ENCODE peak calls at places on chromosomes 16 and 17, in nine cellular contexts. One of them, this sample, is unnamed.

GRCh38 chr17:7281074-7281952 is at the start of gene SLC2A4:
- DNase-seq in progenitor cell of endocrine pancreas: peak
- DNase-seq in body of pancreas: peak
- DNase-seq in astrocyte of the cerebellum: peak
- DNase-seq in GM12865: peak
- DNase-seq in AG04450: peak
- DNase-seq in HCT116: peak
- DNase-seq in stomach: peak
- DNase-seq in fibroblast of the aortic adventitia: peak
- DNase-seq in this sample: peak

GRCh38 chr16:9479008-9479407 is 387.6 kb downstream of the HAPSTR1 start:
- DNase-seq in progenitor cell of endocrine pancreas: no peak
- DNase-seq in body of pancreas: no peak
- DNase-seq in astrocyte of the cerebellum: no peak
- DNase-seq in GM12865: no peak
- DNase-seq in AG04450: no peak
- DNase-seq in HCT116: no peak
- DNase-seq in stomach: no peak
- DNase-seq in fibroblast of the aortic adventitia: no peak
- DNase-seq in this sample: no peak

GRCh38 chr16:23702951-23703350 is 10.1 kb downstream of the ERN2 start:
- DNase-seq in progenitor cell of endocrine pancreas: no peak
- DNase-seq in body of pancreas: no peak
- DNase-seq in astrocyte of the cerebellum: no peak
- DNase-seq in GM12865: no peak
- DNase-seq in AG04450: no peak
- DNase-seq in HCT116: no peak
- DNase-seq in stomach: no peak
- DNase-seq in fibroblast of the aortic adventitia: no peak
- DNase-seq in this sample: no peak

GRCh38 chr16:4572715-4573114 is 16.6 kb downstream of the C16orf96 start:
- DNase-seq in progenitor cell of endocrine pancreas: no peak
- DNase-seq in body of pancreas: no peak
- DNase-seq in astrocyte of the cerebellum: no peak
- DNase-seq in GM12865: peak
- DNase-seq in AG04450: no peak
- DNase-seq in HCT116: no peak
- DNase-seq in stomach: no peak
- DNase-seq in fibroblast of the aortic adventitia: peak
- DNase-seq in this sample: no peak

GRCh38 chr17:73976676-73977521 is 226.6 kb upstream of the RPL38 start:
- DNase-seq in progenitor cell of endocrine pancreas: no peak
- DNase-seq in body of pancreas: no peak
- DNase-seq in astrocyte of the cerebellum: peak
- DNase-seq in GM12865: no peak
- DNase-seq in AG04450: no peak
- DNase-seq in HCT116: no peak
- DNase-seq in stomach: no peak
- DNase-seq in fibroblast of the aortic adventitia: peak
- DNase-seq in this sample: no peak

GRCh38 chr17:45090711-45091110 is 29.6 kb downstream of the NMT1 start:
- DNase-seq in progenitor cell of endocrine pancreas: no peak
- DNase-seq in body of pancreas: no peak
- DNase-seq in astrocyte of the cerebellum: no peak
- DNase-seq in GM12865: no peak
- DNase-seq in AG04450: no peak
- DNase-seq in HCT116: no peak
- DNase-seq in stomach: no peak
- DNase-seq in fibroblast of the aortic adventitia: no peak
- DNase-seq in this sample: no peak

GRCh38 chr17:2138768-2139167 is 83.9 kb downstream of the HIC1 start:
- DNase-seq in progenitor cell of endocrine pancreas: no peak
- DNase-seq in body of pancreas: no peak
- DNase-seq in astrocyte of the cerebellum: no peak
- DNase-seq in GM12865: peak
- DNase-seq in AG04450: no peak
- DNase-seq in HCT116: no peak
- DNase-seq in stomach: no peak
- DNase-seq in fibroblast of the aortic adventitia: peak
- DNase-seq in this sample: no peak

GRCh38 chr16:11596572-11597226 is 10.0 kb upstream of the LITAF start:
- DNase-seq in progenitor cell of endocrine pancreas: no peak
- DNase-seq in body of pancreas: no peak
- DNase-seq in astrocyte of the cerebellum: no peak
- DNase-seq in GM12865: no peak
- DNase-seq in AG04450: no peak
- DNase-seq in HCT116: no peak
- DNase-seq in stomach: no peak
- DNase-seq in fibroblast of the aortic adventitia: no peak
- DNase-seq in this sample: no peak

GRCh38 chr17:68122587-68122986 is 87.1 kb downstream of the KPNA2 start:
- DNase-seq in progenitor cell of endocrine pancreas: no peak
- DNase-seq in body of pancreas: no peak
- DNase-seq in astrocyte of the cerebellum: no peak
- DNase-seq in GM12865: no peak
- DNase-seq in AG04450: no peak
- DNase-seq in HCT116: no peak
- DNase-seq in stomach: no peak
- DNase-seq in fibroblast of the aortic adventitia: no peak
- DNase-seq in this sample: no peak

GRCh38 chr16:56643080-56643778 is 4.8 kb downstream of the MT1A start:
- DNase-seq in progenitor cell of endocrine pancreas: no peak
- DNase-seq in body of pancreas: peak
- DNase-seq in astrocyte of the cerebellum: no peak
- DNase-seq in GM12865: peak
- DNase-seq in AG04450: no peak
- DNase-seq in HCT116: peak
- DNase-seq in stomach: peak
- DNase-seq in fibroblast of the aortic adventitia: peak
- DNase-seq in this sample: no peak

GRCh38 chr17:21525464-21526130 is 149.4 kb downstream of the KCNJ12 start:
- DNase-seq in progenitor cell of endocrine pancreas: no peak
- DNase-seq in body of pancreas: no peak
- DNase-seq in astrocyte of the cerebellum: no peak
- DNase-seq in GM12865: no peak
- DNase-seq in AG04450: no peak
- DNase-seq in HCT116: no peak
- DNase-seq in stomach: no peak
- DNase-seq in fibroblast of the aortic adventitia: no peak
- DNase-seq in this sample: no peak

GRCh38 chr17:10768766-10769383 is 35.0 kb downstream of the TMEM238L start:
- DNase-seq in progenitor cell of endocrine pancreas: no peak
- DNase-seq in body of pancreas: no peak
- DNase-seq in astrocyte of the cerebellum: no peak
- DNase-seq in GM12865: no peak
- DNase-seq in AG04450: no peak
- DNase-seq in HCT116: no peak
- DNase-seq in stomach: no peak
- DNase-seq in fibroblast of the aortic adventitia: peak
- DNase-seq in this sample: no peak

GRCh38 chr17:71168083-71168741 is 952.6 kb upstream of the SOX9 start:
- DNase-seq in progenitor cell of endocrine pancreas: no peak
- DNase-seq in body of pancreas: peak
- DNase-seq in astrocyte of the cerebellum: no peak
- DNase-seq in GM12865: no peak
- DNase-seq in AG04450: no peak
- DNase-seq in HCT116: no peak
- DNase-seq in stomach: no peak
- DNase-seq in fibroblast of the aortic adventitia: no peak
- DNase-seq in this sample: no peak

GRCh38 chr17:29246638-29247037 is at the start of gene CRYBA1:
- DNase-seq in progenitor cell of endocrine pancreas: no peak
- DNase-seq in body of pancreas: no peak
- DNase-seq in astrocyte of the cerebellum: no peak
- DNase-seq in GM12865: no peak
- DNase-seq in AG04450: no peak
- DNase-seq in HCT116: no peak
- DNase-seq in stomach: no peak
- DNase-seq in fibroblast of the aortic adventitia: no peak
- DNase-seq in this sample: no peak

GRCh38 chr16:14491831-14492529 is 138.1 kb downstream of the PARN start:
- DNase-seq in progenitor cell of endocrine pancreas: no peak
- DNase-seq in body of pancreas: no peak
- DNase-seq in astrocyte of the cerebellum: no peak
- DNase-seq in GM12865: no peak
- DNase-seq in AG04450: no peak
- DNase-seq in HCT116: no peak
- DNase-seq in stomach: no peak
- DNase-seq in fibroblast of the aortic adventitia: no peak
- DNase-seq in this sample: no peak

GRCh38 chr16:14486520-14487303 is 143.3 kb downstream of the PARN start:
- DNase-seq in progenitor cell of endocrine pancreas: peak
- DNase-seq in body of pancreas: peak
- DNase-seq in astrocyte of the cerebellum: peak
- DNase-seq in GM12865: no peak
- DNase-seq in AG04450: peak
- DNase-seq in HCT116: peak
- DNase-seq in stomach: peak
- DNase-seq in fibroblast of the aortic adventitia: peak
- DNase-seq in this sample: peak

GRCh38 chr16:14490281-14490680 is 139.8 kb downstream of the PARN start:
- DNase-seq in progenitor cell of endocrine pancreas: no peak
- DNase-seq in body of pancreas: no peak
- DNase-seq in astrocyte of the cerebellum: no peak
- DNase-seq in GM12865: no peak
- DNase-seq in AG04450: no peak
- DNase-seq in HCT116: no peak
- DNase-seq in stomach: no peak
- DNase-seq in fibroblast of the aortic adventitia: no peak
- DNase-seq in this sample: no peak

GRCh38 chr16:14487579-14487978 is 142.5 kb downstream of the PARN start:
- DNase-seq in progenitor cell of endocrine pancreas: no peak
- DNase-seq in body of pancreas: no peak
- DNase-seq in astrocyte of the cerebellum: no peak
- DNase-seq in GM12865: no peak
- DNase-seq in AG04450: no peak
- DNase-seq in HCT116: no peak
- DNase-seq in stomach: no peak
- DNase-seq in fibroblast of the aortic adventitia: no peak
- DNase-seq in this sample: no peak

GRCh38 chr16:14489460-14489859 is 140.6 kb downstream of the PARN start:
- DNase-seq in progenitor cell of endocrine pancreas: no peak
- DNase-seq in body of pancreas: no peak
- DNase-seq in astrocyte of the cerebellum: no peak
- DNase-seq in GM12865: peak
- DNase-seq in AG04450: no peak
- DNase-seq in HCT116: peak
- DNase-seq in stomach: no peak
- DNase-seq in fibroblast of the aortic adventitia: peak
- DNase-seq in this sample: no peak
- TF ChIP-seq CTCF in progenitor cell of endocrine pancreas: peak
- TF ChIP-seq CTCF in body of pancreas: no peak
- TF ChIP-seq CTCF in astrocyte of the cerebellum: peak
- TF ChIP-seq CTCF in GM12865: no peak
- TF ChIP-seq CTCF in AG04450: peak
- TF ChIP-seq CTCF in HCT116: no peak
- TF ChIP-seq CTCF in stomach: no peak
- TF ChIP-seq CTCF in fibroblast of the aortic adventitia: peak
- TF ChIP-seq CTCF in this sample: peak

DNA sequence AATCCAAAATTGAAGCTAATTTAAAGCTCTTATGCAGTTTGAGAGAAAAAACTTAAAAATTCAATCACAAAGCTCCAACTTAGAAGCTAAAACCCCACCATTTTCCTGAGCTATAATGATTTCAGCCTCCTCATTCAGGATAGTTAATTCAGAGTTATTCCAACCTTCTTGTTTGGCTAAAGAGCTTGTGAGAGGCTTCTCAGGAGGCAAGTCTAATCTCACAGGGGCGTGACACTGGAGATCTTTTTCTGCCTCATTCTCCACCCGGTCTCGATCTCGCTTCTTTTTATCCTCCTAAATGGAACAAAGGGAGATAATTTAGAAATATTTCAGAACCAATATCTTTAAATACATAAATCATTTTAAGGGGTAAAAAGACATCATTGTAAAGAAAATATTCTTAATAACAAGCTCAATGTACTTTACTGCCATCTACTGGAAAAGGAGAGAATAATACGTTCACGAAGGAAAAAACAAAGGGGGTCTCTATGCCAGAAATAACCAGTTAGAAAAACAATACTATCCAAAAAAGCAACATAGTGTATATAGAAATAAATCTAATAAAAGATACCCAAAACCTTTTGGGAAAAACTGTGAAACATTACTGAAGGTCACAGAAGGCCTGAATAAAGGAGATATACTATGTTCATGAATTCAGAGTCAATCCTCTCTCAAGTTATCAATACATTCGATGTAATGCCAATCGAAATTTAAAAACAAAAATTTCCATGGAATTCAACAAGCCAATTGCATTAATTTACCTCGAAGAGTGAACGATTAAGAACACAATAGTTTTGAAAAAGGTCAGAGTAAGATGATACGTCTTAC is 13.9 kb downstream of the BRD7 start:
- DNase-seq in progenitor cell of endocrine pancreas: no peak
- DNase-seq in body of pancreas: no peak
- DNase-seq in astrocyte of the cerebellum: no peak
- DNase-seq in GM12865: no peak
- DNase-seq in AG04450: no peak
- DNase-seq in HCT116: no peak
- DNase-seq in stomach: no peak
- DNase-seq in fibroblast of the aortic adventitia: peak
- DNase-seq in this sample: no peak
- TF ChIP-seq CTCF in progenitor cell of endocrine pancreas: peak
- TF ChIP-seq CTCF in body of pancreas: peak
- TF ChIP-seq CTCF in astrocyte of the cerebellum: no peak
- TF ChIP-seq CTCF in GM12865: peak
- TF ChIP-seq CTCF in AG04450: peak
- TF ChIP-seq CTCF in HCT116: peak
- TF ChIP-seq CTCF in stomach: no peak
- TF ChIP-seq CTCF in fibroblast of the aortic adventitia: peak
- TF ChIP-seq CTCF in this sample: peak

DNA sequence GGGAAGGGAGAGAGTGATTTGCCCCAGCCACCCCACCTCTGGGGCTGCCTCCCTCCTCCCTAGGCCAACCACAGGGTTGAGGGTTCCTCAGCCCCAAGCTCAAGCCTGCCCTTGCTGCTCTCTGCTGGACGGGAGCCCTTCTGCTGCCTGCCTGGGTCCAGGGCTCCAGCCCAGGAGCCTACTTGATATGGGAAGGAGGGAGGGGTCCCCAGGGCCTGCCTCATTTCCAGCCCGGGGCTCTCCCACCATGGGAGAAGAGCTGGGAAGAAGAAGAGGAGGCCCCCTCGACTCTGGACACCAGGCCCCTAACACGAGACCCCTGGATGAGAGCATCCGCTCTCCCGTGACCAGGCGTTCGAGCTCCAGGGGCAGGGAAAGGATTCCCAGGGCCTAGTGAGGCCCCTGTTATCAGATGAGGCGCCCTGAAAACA is 726 bp downstream of the SLC16A5 start:
- DNase-seq in progenitor cell of endocrine pancreas: no peak
- DNase-seq in body of pancreas: no peak
- DNase-seq in astrocyte of the cerebellum: no peak
- DNase-seq in GM12865: no peak
- DNase-seq in AG04450: no peak
- DNase-seq in HCT116: no peak
- DNase-seq in stomach: no peak
- DNase-seq in fibroblast of the aortic adventitia: no peak
- DNase-seq in this sample: no peak
- TF ChIP-seq CTCF in progenitor cell of endocrine pancreas: no peak
- TF ChIP-seq CTCF in body of pancreas: no peak
- TF ChIP-seq CTCF in astrocyte of the cerebellum: no peak
- TF ChIP-seq CTCF in GM12865: no peak
- TF ChIP-seq CTCF in AG04450: no peak
- TF ChIP-seq CTCF in HCT116: no peak
- TF ChIP-seq CTCF in stomach: no peak
- TF ChIP-seq CTCF in fibroblast of the aortic adventitia: no peak
- TF ChIP-seq CTCF in this sample: no peak

GRCh38 chr16:73921295-73921694 is 375.3 kb upstream of the PSMD7 start:
- DNase-seq in progenitor cell of endocrine pancreas: no peak
- DNase-seq in body of pancreas: no peak
- DNase-seq in astrocyte of the cerebellum: no peak
- DNase-seq in GM12865: no peak
- DNase-seq in AG04450: no peak
- DNase-seq in HCT116: no peak
- DNase-seq in stomach: no peak
- DNase-seq in fibroblast of the aortic adventitia: no peak
- DNase-seq in this sample: no peak
- TF ChIP-seq CTCF in progenitor cell of endocrine pancreas: no peak
- TF ChIP-seq CTCF in body of pancreas: no peak
- TF ChIP-seq CTCF in astrocyte of the cerebellum: no peak
- TF ChIP-seq CTCF in GM12865: no peak
- TF ChIP-seq CTCF in AG04450: no peak
- TF ChIP-seq CTCF in HCT116: no peak
- TF ChIP-seq CTCF in stomach: no peak
- TF ChIP-seq CTCF in fibroblast of the aortic adventitia: no peak
- TF ChIP-seq CTCF in this sample: no peak